ENCODE peak calls at places on chromosomes 1 and 21, in seven cellular contexts. F is uterus, M is stomach, B is left lung, R is BE2C, S is pancreas, Q is right lobe of liver. N is an unnamed sample. For H3K36me3, the result is how much of the 10 kb centered on the place peaks cover.

GRCh38 chr1:970242-970972 is 4.1 kb downstream of the PLEKHN1 start:
- DNase-seq in F (no peak), M (no peak), B (no peak), R (no peak), S (no peak), Q (no peak), N (no peak)

GRCh38 chr1:154583691-154584212 is 16.2 kb downstream of the CHRNB2 start:
- DNase-seq in F (no peak), M (no peak), B (no peak), R (peak), S (no peak), Q (no peak), N (no peak)

GRCh38 chr1:15573477-15573876 is 11.4 kb downstream of the AGMAT start:
- DNase-seq in F (no peak), M (no peak), B (no peak), R (no peak), S (no peak), Q (no peak), N (no peak)

GRCh38 chr1:241950390-241950789 is 7.2 kb upstream of the BECN2 start:
- DNase-seq in F (no peak), M (no peak), B (no peak), R (no peak), S (no peak), Q (no peak), N (no peak)

GRCh38 chr1:5747428-5748285 is 244.6 kb downstream of the NPHP4 start:
- DNase-seq in F (no peak), M (peak), B (peak), R (no peak), S (no peak), Q (peak), N (no peak)

GRCh38 chr1:109828756-109829505 is 65.2 kb upstream of the EPS8L3 start:
- DNase-seq in F (no peak), M (no peak), B (no peak), R (no peak), S (no peak), Q (no peak), N (no peak)

GRCh38 chr1:3037281-3038040 is 16.2 kb downstream of the ACTRT2 start:
- DNase-seq in F (no peak), M (no peak), B (no peak), R (no peak), S (no peak), Q (peak), N (no peak)

GRCh38 chr1:143651350-143651992 is 320.3 kb downstream of the FAM72C start:
- DNase-seq in F (no peak), M (no peak), B (no peak), R (no peak), S (no peak), Q (no peak), N (no peak)

GRCh38 chr1:94325379-94326302 is 88.3 kb upstream of the ARHGAP29 start:
- DNase-seq in F (no peak), M (no peak), B (no peak), R (no peak), S (no peak), Q (no peak), N (no peak)

GRCh38 chr1:25500694-25501093 is 42.7 kb upstream of the LDLRAP1 start:
- DNase-seq in F (no peak), M (no peak), B (no peak), R (no peak), S (no peak), Q (no peak), N (no peak)

GRCh38 chr21:29217818-29218252 is 80.9 kb upstream of the BACH1 start:
- DNase-seq in F (no peak), M (no peak), B (no peak), R (no peak), S (no peak), Q (no peak), N (no peak)

GRCh38 chr1:154968731-154969130 is 1.8 kb downstream of the SHC1 start:
- DNase-seq in F (no peak), M (no peak), B (no peak), R (peak), S (no peak), Q (peak), N (no peak)

GRCh38 chr1:18470650-18471355 is 9.9 kb upstream of the KLHDC7A start:
- DNase-seq in F (no peak), M (no peak), B (no peak), R (no peak), S (no peak), Q (no peak), N (no peak)

GRCh38 chr1:28773105-28773504 is 36.4 kb downstream of the YTHDF2 start:
- DNase-seq in F (no peak), M (no peak), B (no peak), R (no peak), S (no peak), Q (peak), N (no peak)

GRCh38 chr21:39952265-39952664 is 85.0 kb downstream of the PCP4 start:
- DNase-seq in F (no peak), M (no peak), B (no peak), R (no peak), S (no peak), Q (no peak), N (no peak)

GRCh38 chr1:65393928-65394327 is 26.5 kb upstream of the LEPR start:
- DNase-seq in F (no peak), M (no peak), B (no peak), R (no peak), S (no peak), Q (no peak), N (no peak)

GRCh38 chr1:2479186-2479585 is 3.1 kb downstream of the PLCH2 start:
- DNase-seq in F (no peak), M (no peak), B (no peak), R (no peak), S (no peak), Q (no peak), N (no peak)

GRCh38 chr1:27108588-27108987 is 46.3 kb downstream of the SLC9A1 start:
- DNase-seq in F (no peak), M (no peak), B (no peak), R (no peak), S (no peak), Q (peak), N (no peak)

GRCh38 chr1:89606227-89606945 is 26.5 kb upstream of the LRRC8C start:
- DNase-seq in F (no peak), M (no peak), B (no peak), R (no peak), S (no peak), Q (no peak), N (no peak)

GRCh38 chr1:235910357-235911299 is 43.9 kb upstream of the LYST start:
- DNase-seq in F (peak), M (peak), B (no peak), R (peak), S (no peak), Q (no peak), N (no peak)

GRCh38 chr1:227043755-227044154 is 103.7 kb downstream of the COQ8A start:
- DNase-seq in F (no peak), M (no peak), B (no peak), R (no peak), S (no peak), Q (no peak), N (no peak)

GRCh38 chr1:27099904-27100796 is 54.8 kb downstream of the SLC9A1 start:
- DNase-seq in F (peak), M (no peak), B (no peak), R (no peak), S (no peak), Q (no peak), N (no peak)

GRCh38 chr21:34986561-34987533 is 62.3 kb downstream of the RUNX1 start:
- DNase-seq in F (no peak), M (no peak), B (no peak), R (no peak), S (peak), Q (no peak), N (peak)

GRCh38 chr1:44681905-44682900 is 7.7 kb downstream of the ARMH1 start:
- DNase-seq in F (no peak), M (no peak), B (no peak), R (no peak), S (no peak), Q (peak), N (no peak)

GRCh38 chr1:45617618-45618017 is 6.2 kb downstream of the CCDC17 start:
- DNase-seq in F (no peak), M (no peak), B (no peak), R (no peak), S (no peak), Q (no peak), N (no peak)

GRCh38 chr1:38775175-38775845 is 84.3 kb downstream of the RRAGC start:
- DNase-seq in F (no peak), M (no peak), B (no peak), R (no peak), S (no peak), Q (no peak), N (no peak)

GRCh38 chr1:61358770-61359455 is 276.6 kb downstream of the NFIA start:
- DNase-seq in F (no peak), M (no peak), B (no peak), R (no peak), S (no peak), Q (no peak), N (no peak)

GRCh38 chr1:206555473-206555935 is 48.2 kb downstream of the RASSF5 start:
- DNase-seq in F (peak), M (no peak), B (no peak), R (no peak), S (no peak), Q (peak), N (peak)

GRCh38 chr1:43835141-43836021 is 98.2 kb upstream of the ARTN start:
- DNase-seq in F (peak), M (no peak), B (no peak), R (peak), S (no peak), Q (no peak), N (peak)

GRCh38 chr1:235960799-235961198 is 94.1 kb upstream of the LYST start:
- DNase-seq in F (no peak), M (no peak), B (no peak), R (no peak), S (no peak), Q (no peak), N (no peak)

GRCh38 chr1:216617081-216617480 is 106.1 kb downstream of the ESRRG start:
- DNase-seq in F (no peak), M (no peak), B (no peak), R (no peak), S (no peak), Q (no peak), N (no peak)

GRCh38 chr1:202189919-202190715 is 3.5 kb upstream of the LGR6 start:
- DNase-seq in F (no peak), M (no peak), B (no peak), R (no peak), S (no peak), Q (no peak), N (no peak)

GRCh38 chr1:63127376-63127775 is 195.0 kb upstream of the FOXD3 start:
- DNase-seq in F (no peak), M (no peak), B (no peak), R (no peak), S (no peak), Q (no peak), N (no peak)

GRCh38 chr1:156767879-156768608 is 709 bp downstream of the PRCC start:
- DNase-seq in F (peak), M (no peak), B (peak), R (peak), S (peak), Q (no peak), N (peak)

GRCh38 chr1:48869116-48869893 is 92.6 kb upstream of the BEND5 start:
- DNase-seq in F (no peak), M (no peak), B (no peak), R (no peak), S (no peak), Q (no peak), N (no peak)

GRCh38 chr1:75130865-75131592 is 3.2 kb upstream of the LHX8 start:
- DNase-seq in F (no peak), M (no peak), B (peak), R (no peak), S (no peak), Q (no peak), N (no peak)

GRCh38 chr1:205748398-205749093 is 1.4 kb downstream of the NUCKS1 start:
- DNase-seq in F (peak), M (no peak), B (no peak), R (peak), S (no peak), Q (no peak), N (no peak)

GRCh38 chr1:43358121-43358745 is 548 bp upstream of the CDC20 start:
- DNase-seq in F (no peak), M (no peak), B (no peak), R (peak), S (no peak), Q (no peak), N (peak)

GRCh38 chr1:182080955-182081582 is 19.6 kb upstream of the ZNF648 start:
- DNase-seq in F (no peak), M (no peak), B (no peak), R (peak), S (no peak), Q (no peak), N (no peak)

GRCh38 chr1:107930292-107930691 is 34.7 kb downstream of the VAV3 start:
- DNase-seq in F (no peak), M (no peak), B (no peak), R (no peak), S (no peak), Q (no peak), N (no peak)

DNA sequence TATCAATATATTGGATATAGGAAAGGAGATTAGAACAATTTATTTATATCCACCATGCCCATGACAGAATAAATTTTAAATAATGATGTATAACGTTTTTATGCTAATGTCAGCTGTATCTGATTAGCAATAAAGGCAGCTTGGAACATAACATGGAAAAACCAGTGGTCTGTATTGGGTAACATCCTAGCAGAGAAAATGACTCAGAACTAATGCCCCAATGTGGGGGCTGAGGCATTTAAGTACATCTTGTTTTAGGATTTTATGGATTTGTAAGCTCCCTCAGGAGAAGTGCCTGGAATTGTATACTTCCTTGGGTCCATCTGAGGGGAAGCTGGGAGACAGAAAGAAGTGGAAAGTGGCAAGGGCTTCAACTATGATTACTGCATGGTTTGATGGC is 82.3 kb downstream of the HMCN1 start:
- DNase-seq in F (no peak), M (no peak), B (no peak), R (no peak), S (no peak), Q (no peak), N (no peak)
- H3K4me3 ChIP-seq in F (no peak), M (no peak), B (no peak), R (no peak), S (no peak), Q (no peak), N (no peak)

GRCh38 chr1:23696335-23696989 is 4.9 kb downstream of the RPL11 start:
- DNase-seq in F (no peak), M (no peak), B (no peak), R (no peak), S (no peak), Q (no peak), N (no peak)
- H3K36me3 ChIP-seq in F (under half), M (half or more), B (half or more), R (half or more), S (half or more), Q (under half), N (under half)

DNA sequence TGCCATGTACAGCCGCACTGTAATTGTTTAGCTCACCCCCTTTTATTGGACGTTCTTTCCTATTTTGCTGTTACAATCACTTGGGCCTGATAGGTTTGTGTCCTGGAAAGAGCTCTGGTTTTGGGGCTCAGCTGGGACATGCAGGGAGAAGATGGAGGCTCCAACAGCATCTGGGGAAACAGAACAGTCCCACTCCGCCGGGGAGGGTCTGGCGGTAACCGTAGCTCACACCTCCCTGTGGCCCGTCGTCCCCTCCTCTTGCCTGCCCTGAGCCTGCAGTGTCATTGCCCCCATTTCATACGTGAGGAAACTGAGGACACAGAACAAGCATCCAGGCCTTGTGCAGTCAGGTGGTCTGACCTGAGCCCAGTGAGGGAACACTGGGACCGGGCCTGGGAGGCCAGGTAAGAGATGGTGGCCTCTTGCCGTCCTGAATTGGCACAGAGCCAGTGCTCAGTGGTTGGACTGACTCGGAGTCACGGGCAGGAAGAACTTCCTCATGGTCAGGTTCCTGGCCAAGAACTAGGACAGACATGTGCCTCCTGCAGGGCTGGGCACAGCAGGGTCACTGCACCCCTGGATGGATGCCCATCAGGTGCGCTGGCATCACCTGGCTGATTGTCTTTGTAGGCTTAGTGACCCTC is 41.8 kb downstream of the S100B start:
- DNase-seq in F (no peak), M (no peak), B (no peak), R (no peak), S (no peak), Q (no peak), N (no peak)
- TF ChIP-seq CTCF in F (no peak), M (no peak), B (no peak), R (no peak), S (no peak), Q (no peak), N (no peak)

DNA sequence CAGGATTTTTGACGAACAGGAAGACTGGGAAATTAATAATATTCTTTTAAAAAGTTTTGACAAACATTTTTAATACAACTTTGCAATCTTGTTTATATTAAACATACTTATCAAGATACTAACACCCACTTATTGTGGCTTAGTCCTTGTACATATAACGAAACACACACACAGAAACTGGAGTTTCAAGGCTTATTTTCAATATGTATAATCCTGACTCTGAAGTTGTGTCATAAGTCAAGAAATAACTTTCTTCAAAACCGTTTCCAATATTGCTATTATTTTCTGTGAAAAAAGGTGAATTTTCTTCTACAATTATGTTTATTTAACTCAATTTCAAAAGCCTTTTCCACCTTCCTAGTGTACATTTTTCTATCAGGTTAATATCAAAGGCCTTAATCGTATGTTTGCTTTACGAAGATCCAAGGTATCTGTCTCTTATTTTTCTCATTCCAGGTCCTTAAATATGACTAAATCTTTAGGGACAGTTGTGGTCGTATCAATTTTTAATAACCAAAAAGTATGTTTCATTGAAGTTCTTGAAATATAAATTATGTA is 1.8 kb downstream of the CDKN2C start:
- DNase-seq in F (no peak), M (no peak), B (no peak), R (no peak), S (no peak), Q (no peak), N (peak)
- H3K4me3 ChIP-seq in F (peak), M (no peak), B (peak), R (peak), S (peak), Q (no peak), N (peak)

GRCh38 chr1:246554201-246554600 is 11.9 kb downstream of the TFB2M start:
- DNase-seq in F (no peak), M (no peak), B (no peak), R (no peak), S (no peak), Q (no peak), N (no peak)
- H3K36me3 ChIP-seq in F (under half), M (half or more), B (half or more), R (half or more), S (half or more), Q (under half), N (under half)

DNA sequence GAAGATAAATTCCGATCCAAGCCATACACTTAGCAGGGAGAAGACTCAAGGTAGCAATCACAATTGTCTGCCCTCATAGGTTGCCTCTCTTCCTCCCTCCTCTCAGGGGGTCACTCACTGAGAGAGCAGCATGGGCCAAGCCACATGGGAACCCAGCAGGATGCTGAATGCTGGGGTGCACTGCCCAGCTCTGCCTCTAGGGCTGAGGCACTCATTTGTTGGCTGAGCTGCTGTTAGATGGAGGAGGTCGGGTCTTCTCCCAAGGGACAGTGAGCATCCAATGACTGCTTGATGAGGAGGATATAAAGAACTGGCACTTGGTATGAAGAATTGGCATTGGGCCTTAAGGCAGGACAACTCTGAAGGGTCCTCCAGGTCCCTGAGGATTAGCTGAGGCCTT is 418.8 kb downstream of the SIPA1L2 start:
- DNase-seq in F (no peak), M (no peak), B (no peak), R (peak), S (no peak), Q (no peak), N (no peak)
- TF ChIP-seq CTCF in F (no peak), M (no peak), B (no peak), R (peak), S (no peak), Q (no peak), N (peak)

N was measured in GM06990.